ENCODE peak calls at places on chromosomes 3 and 15, in ten cellular contexts. One of them, this sample, is unnamed.
A peak's percentile ranks its signal among the peaks of the same experiment; 100 is the strongest.

GRCh38 chr3:188133219-188133618 is 20.7 kb upstream of the LPP start:
- DNase-seq in uterus: no peak
- DNase-seq in keratinocyte: no peak
- DNase-seq in HCT116: no peak
- DNase-seq in astrocyte: peak; percentile 89
- DNase-seq in bronchial epithelial cell: peak; percentile 36
- DNase-seq in AG04449: no peak
- DNase-seq in NT2/D1: no peak
- DNase-seq in CD8-positive, alpha-beta T cell: no peak
- DNase-seq in endothelial cell of umbilical vein: no peak
- DNase-seq in this sample: no peak

GRCh38 chr15:79171320-79172031 is 80.9 kb upstream of the RASGRF1 start:
- DNase-seq in uterus: no peak
- DNase-seq in keratinocyte: no peak
- DNase-seq in HCT116: no peak
- DNase-seq in astrocyte: no peak
- DNase-seq in bronchial epithelial cell: no peak
- DNase-seq in AG04449: no peak
- DNase-seq in NT2/D1: no peak
- DNase-seq in CD8-positive, alpha-beta T cell: no peak
- DNase-seq in endothelial cell of umbilical vein: no peak
- DNase-seq in this sample: no peak

GRCh38 chr3:167870743-167871142 is 135.2 kb downstream of the SERPINI1 start:
- DNase-seq in uterus: no peak
- DNase-seq in keratinocyte: no peak
- DNase-seq in HCT116: no peak
- DNase-seq in astrocyte: no peak
- DNase-seq in bronchial epithelial cell: no peak
- DNase-seq in AG04449: no peak
- DNase-seq in NT2/D1: no peak
- DNase-seq in CD8-positive, alpha-beta T cell: no peak
- DNase-seq in endothelial cell of umbilical vein: no peak
- DNase-seq in this sample: no peak

GRCh38 chr15:30924353-30924752 is 20.6 kb downstream of the FAN1 start:
- DNase-seq in uterus: no peak
- DNase-seq in keratinocyte: no peak
- DNase-seq in HCT116: no peak
- DNase-seq in astrocyte: peak; percentile 89
- DNase-seq in bronchial epithelial cell: no peak
- DNase-seq in AG04449: peak; percentile 62
- DNase-seq in NT2/D1: no peak
- DNase-seq in CD8-positive, alpha-beta T cell: no peak
- DNase-seq in endothelial cell of umbilical vein: no peak
- DNase-seq in this sample: no peak

GRCh38 chr3:111668912-111669488 is 73.9 kb upstream of the ZBED2 start:
- DNase-seq in uterus: no peak
- DNase-seq in keratinocyte: no peak
- DNase-seq in HCT116: peak; percentile 47
- DNase-seq in astrocyte: peak; percentile 61
- DNase-seq in bronchial epithelial cell: peak; percentile 67
- DNase-seq in AG04449: no peak
- DNase-seq in NT2/D1: no peak
- DNase-seq in CD8-positive, alpha-beta T cell: no peak
- DNase-seq in endothelial cell of umbilical vein: peak; percentile 63
- DNase-seq in this sample: peak; percentile 50

GRCh38 chr3:129116482-129116946 is 5.1 kb downstream of the RAB43 start:
- DNase-seq in uterus: no peak
- DNase-seq in keratinocyte: no peak
- DNase-seq in HCT116: no peak
- DNase-seq in astrocyte: no peak
- DNase-seq in bronchial epithelial cell: no peak
- DNase-seq in AG04449: no peak
- DNase-seq in NT2/D1: no peak
- DNase-seq in CD8-positive, alpha-beta T cell: no peak
- DNase-seq in endothelial cell of umbilical vein: peak; percentile 49
- DNase-seq in this sample: no peak

GRCh38 chr15:35979608-35980007 is 433.6 kb upstream of the DPH6 start:
- DNase-seq in uterus: no peak
- DNase-seq in keratinocyte: no peak
- DNase-seq in HCT116: no peak
- DNase-seq in astrocyte: peak; percentile 22
- DNase-seq in bronchial epithelial cell: no peak
- DNase-seq in AG04449: no peak
- DNase-seq in NT2/D1: no peak
- DNase-seq in CD8-positive, alpha-beta T cell: no peak
- DNase-seq in endothelial cell of umbilical vein: no peak
- DNase-seq in this sample: no peak

GRCh38 chr3:131895766-131896165 is 139.0 kb downstream of the CPNE4 start:
- DNase-seq in uterus: no peak
- DNase-seq in keratinocyte: no peak
- DNase-seq in HCT116: no peak
- DNase-seq in astrocyte: no peak
- DNase-seq in bronchial epithelial cell: no peak
- DNase-seq in AG04449: no peak
- DNase-seq in NT2/D1: no peak
- DNase-seq in CD8-positive, alpha-beta T cell: no peak
- DNase-seq in endothelial cell of umbilical vein: no peak
- DNase-seq in this sample: no peak

GRCh38 chr3:191261304-191261638 is 62.2 kb downstream of the OSTN start:
- DNase-seq in uterus: no peak
- DNase-seq in keratinocyte: no peak
- DNase-seq in HCT116: no peak
- DNase-seq in astrocyte: no peak
- DNase-seq in bronchial epithelial cell: no peak
- DNase-seq in AG04449: no peak
- DNase-seq in NT2/D1: no peak
- DNase-seq in CD8-positive, alpha-beta T cell: no peak
- DNase-seq in endothelial cell of umbilical vein: no peak
- DNase-seq in this sample: no peak

GRCh38 chr3:191262650-191263049 is 63.6 kb downstream of the OSTN start:
- DNase-seq in uterus: no peak
- DNase-seq in keratinocyte: no peak
- DNase-seq in HCT116: no peak
- DNase-seq in astrocyte: no peak
- DNase-seq in bronchial epithelial cell: no peak
- DNase-seq in AG04449: no peak
- DNase-seq in NT2/D1: no peak
- DNase-seq in CD8-positive, alpha-beta T cell: no peak
- DNase-seq in endothelial cell of umbilical vein: no peak
- DNase-seq in this sample: no peak

GRCh38 chr3:191260431-191261303 is 61.6 kb downstream of the OSTN start:
- DNase-seq in uterus: no peak
- DNase-seq in keratinocyte: no peak
- DNase-seq in HCT116: no peak
- DNase-seq in astrocyte: no peak
- DNase-seq in bronchial epithelial cell: no peak
- DNase-seq in AG04449: no peak
- DNase-seq in NT2/D1: no peak
- DNase-seq in CD8-positive, alpha-beta T cell: no peak
- DNase-seq in endothelial cell of umbilical vein: no peak
- DNase-seq in this sample: no peak

GRCh38 chr3:191263365-191263764 is 64.3 kb downstream of the OSTN start:
- DNase-seq in uterus: no peak
- DNase-seq in keratinocyte: no peak
- DNase-seq in HCT116: no peak
- DNase-seq in astrocyte: no peak
- DNase-seq in bronchial epithelial cell: no peak
- DNase-seq in AG04449: no peak
- DNase-seq in NT2/D1: no peak
- DNase-seq in CD8-positive, alpha-beta T cell: no peak
- DNase-seq in endothelial cell of umbilical vein: no peak
- DNase-seq in this sample: no peak

GRCh38 chr3:191263850-191264249 is 64.8 kb downstream of the OSTN start:
- DNase-seq in uterus: no peak
- DNase-seq in keratinocyte: no peak
- DNase-seq in HCT116: no peak
- DNase-seq in astrocyte: no peak
- DNase-seq in bronchial epithelial cell: no peak
- DNase-seq in AG04449: no peak
- DNase-seq in NT2/D1: no peak
- DNase-seq in CD8-positive, alpha-beta T cell: no peak
- DNase-seq in endothelial cell of umbilical vein: no peak
- DNase-seq in this sample: no peak
- H3K4me3 ChIP-seq in uterus: no peak overlapping the region
- H3K4me3 ChIP-seq in keratinocyte: no peak overlapping the region
- H3K4me3 ChIP-seq in HCT116: no peak overlapping the region
- H3K4me3 ChIP-seq in astrocyte: no peak overlapping the region
- H3K4me3 ChIP-seq in bronchial epithelial cell: no peak overlapping the region
- H3K4me3 ChIP-seq in AG04449: no peak overlapping the region
- H3K4me3 ChIP-seq in NT2/D1: no peak overlapping the region
- H3K4me3 ChIP-seq in CD8-positive, alpha-beta T cell: no peak overlapping the region
- H3K4me3 ChIP-seq in endothelial cell of umbilical vein: no peak overlapping the region
- H3K4me3 ChIP-seq in this sample: no peak overlapping the region

GRCh38 chr15:34757262-34757661 is 2.5 kb upstream of the GJD2 start:
- DNase-seq in uterus: no peak
- DNase-seq in keratinocyte: no peak
- DNase-seq in HCT116: no peak
- DNase-seq in astrocyte: no peak
- DNase-seq in bronchial epithelial cell: no peak
- DNase-seq in AG04449: no peak
- DNase-seq in NT2/D1: no peak
- DNase-seq in CD8-positive, alpha-beta T cell: no peak
- DNase-seq in endothelial cell of umbilical vein: no peak
- DNase-seq in this sample: no peak

GRCh38 chr15:34755419-34755773 is 598 bp upstream of the GJD2 start:
- DNase-seq in uterus: no peak
- DNase-seq in keratinocyte: no peak
- DNase-seq in HCT116: no peak
- DNase-seq in astrocyte: no peak
- DNase-seq in bronchial epithelial cell: no peak
- DNase-seq in AG04449: no peak
- DNase-seq in NT2/D1: no peak
- DNase-seq in CD8-positive, alpha-beta T cell: no peak
- DNase-seq in endothelial cell of umbilical vein: no peak
- DNase-seq in this sample: no peak

GRCh38 chr15:34759992-34760391 is 5.2 kb upstream of the GJD2 start:
- DNase-seq in uterus: no peak
- DNase-seq in keratinocyte: no peak
- DNase-seq in HCT116: no peak
- DNase-seq in astrocyte: no peak
- DNase-seq in bronchial epithelial cell: no peak
- DNase-seq in AG04449: no peak
- DNase-seq in NT2/D1: no peak
- DNase-seq in CD8-positive, alpha-beta T cell: no peak
- DNase-seq in endothelial cell of umbilical vein: no peak
- DNase-seq in this sample: no peak

GRCh38 chr15:34760909-34761308 is 6.1 kb upstream of the GJD2 start:
- DNase-seq in uterus: no peak
- DNase-seq in keratinocyte: no peak
- DNase-seq in HCT116: no peak
- DNase-seq in astrocyte: no peak
- DNase-seq in bronchial epithelial cell: no peak
- DNase-seq in AG04449: no peak
- DNase-seq in NT2/D1: no peak
- DNase-seq in CD8-positive, alpha-beta T cell: no peak
- DNase-seq in endothelial cell of umbilical vein: no peak
- DNase-seq in this sample: no peak

DNA sequence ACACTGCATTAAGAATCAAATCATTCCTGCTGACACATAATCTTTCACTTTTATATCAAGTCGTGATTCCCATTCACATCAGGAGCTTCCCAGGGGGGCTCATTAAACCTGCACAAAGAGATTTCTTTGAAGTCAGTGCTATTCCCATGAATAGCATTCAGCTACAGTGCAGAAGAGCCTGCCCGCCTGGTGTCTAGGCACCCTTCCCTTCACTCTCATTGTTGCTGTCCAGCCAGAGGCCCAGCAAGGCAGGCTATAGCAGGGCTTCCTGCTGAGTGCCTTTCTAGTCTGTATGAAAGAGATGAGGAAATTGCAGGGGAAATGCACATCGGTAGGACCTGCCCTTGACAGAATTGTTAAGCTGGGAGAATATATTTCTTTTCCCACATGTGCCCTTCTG is 4.5 kb upstream of the GJD2 start:
- DNase-seq in uterus: no peak
- DNase-seq in keratinocyte: no peak
- DNase-seq in HCT116: no peak
- DNase-seq in astrocyte: no peak
- DNase-seq in bronchial epithelial cell: no peak
- DNase-seq in AG04449: no peak
- DNase-seq in NT2/D1: no peak
- DNase-seq in CD8-positive, alpha-beta T cell: no peak
- DNase-seq in endothelial cell of umbilical vein: no peak
- DNase-seq in this sample: no peak
- H3K4me3 ChIP-seq in uterus: no peak overlapping the region
- H3K4me3 ChIP-seq in keratinocyte: no peak overlapping the region
- H3K4me3 ChIP-seq in HCT116: no peak overlapping the region
- H3K4me3 ChIP-seq in astrocyte: no peak overlapping the region
- H3K4me3 ChIP-seq in bronchial epithelial cell: no peak overlapping the region
- H3K4me3 ChIP-seq in AG04449: no peak overlapping the region
- H3K4me3 ChIP-seq in NT2/D1: no peak overlapping the region
- H3K4me3 ChIP-seq in CD8-positive, alpha-beta T cell: no peak overlapping the region
- H3K4me3 ChIP-seq in endothelial cell of umbilical vein: no peak overlapping the region
- H3K4me3 ChIP-seq in this sample: no peak overlapping the region

GRCh38 chr15:76901965-76902364 is 3.2 kb downstream of the SCAPER start:
- DNase-seq in uterus: no peak
- DNase-seq in keratinocyte: no peak
- DNase-seq in HCT116: no peak
- DNase-seq in astrocyte: no peak
- DNase-seq in bronchial epithelial cell: no peak
- DNase-seq in AG04449: no peak
- DNase-seq in NT2/D1: no peak
- DNase-seq in CD8-positive, alpha-beta T cell: no peak
- DNase-seq in endothelial cell of umbilical vein: no peak
- DNase-seq in this sample: no peak

GRCh38 chr15:76904461-76905012 is 603 bp downstream of the SCAPER start:
- DNase-seq in uterus: peak; percentile 31
- DNase-seq in keratinocyte: no peak
- DNase-seq in HCT116: no peak
- DNase-seq in astrocyte: no peak
- DNase-seq in bronchial epithelial cell: peak; percentile 36
- DNase-seq in AG04449: no peak
- DNase-seq in NT2/D1: no peak
- DNase-seq in CD8-positive, alpha-beta T cell: peak; percentile 3
- DNase-seq in endothelial cell of umbilical vein: peak; percentile 42
- DNase-seq in this sample: no peak

GRCh38 chr15:76905013-76905839 is at the start of gene SCAPER:
- DNase-seq in uterus: peak; percentile 90
- DNase-seq in keratinocyte: peak; percentile 17
- DNase-seq in HCT116: peak; percentile 74
- DNase-seq in astrocyte: peak; percentile 73
- DNase-seq in bronchial epithelial cell: peak; percentile 77
- DNase-seq in AG04449: no peak
- DNase-seq in NT2/D1: peak; percentile 91
- DNase-seq in CD8-positive, alpha-beta T cell: peak; percentile 92
- DNase-seq in endothelial cell of umbilical vein: peak; percentile 92
- DNase-seq in this sample: peak; percentile 49

GRCh38 chr15:76905855-76906254 is 715 bp upstream of the SCAPER start:
- DNase-seq in uterus: no peak
- DNase-seq in keratinocyte: no peak
- DNase-seq in HCT116: no peak
- DNase-seq in astrocyte: no peak
- DNase-seq in bronchial epithelial cell: no peak
- DNase-seq in AG04449: no peak
- DNase-seq in NT2/D1: no peak
- DNase-seq in CD8-positive, alpha-beta T cell: no peak
- DNase-seq in endothelial cell of umbilical vein: no peak
- DNase-seq in this sample: no peak

DNA sequence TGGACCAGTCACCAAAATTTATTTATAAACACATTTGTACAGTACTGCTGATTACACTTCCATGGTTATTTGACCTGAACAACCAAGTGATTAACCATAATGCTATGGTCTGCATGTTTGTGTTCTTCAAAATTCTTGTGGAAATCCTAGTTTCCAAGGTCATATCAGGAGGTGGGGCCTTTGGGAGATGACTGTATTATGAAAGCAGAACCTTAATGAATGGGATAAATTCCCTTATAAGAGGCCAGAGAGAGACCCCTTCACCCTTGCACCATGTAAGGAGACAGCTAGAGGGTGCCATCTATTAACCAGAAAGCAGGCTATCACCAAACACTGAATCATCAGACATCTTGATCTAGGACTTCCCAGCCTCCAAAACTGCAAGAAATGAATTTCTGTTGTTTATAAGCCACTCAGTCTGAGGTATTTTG is 1.9 kb downstream of the SCAPER start:
- DNase-seq in uterus: no peak
- DNase-seq in keratinocyte: no peak
- DNase-seq in HCT116: peak; percentile 12
- DNase-seq in astrocyte: peak; percentile 53
- DNase-seq in bronchial epithelial cell: peak; percentile 28
- DNase-seq in AG04449: no peak
- DNase-seq in NT2/D1: no peak
- DNase-seq in CD8-positive, alpha-beta T cell: no peak
- DNase-seq in endothelial cell of umbilical vein: peak; percentile 23
- DNase-seq in this sample: no peak
- H3K4me3 ChIP-seq in uterus: no peak overlapping the region
- H3K4me3 ChIP-seq in keratinocyte: no peak overlapping the region
- H3K4me3 ChIP-seq in HCT116: no peak overlapping the region
- H3K4me3 ChIP-seq in astrocyte: no peak overlapping the region
- H3K4me3 ChIP-seq in bronchial epithelial cell: no peak overlapping the region
- H3K4me3 ChIP-seq in AG04449: no peak overlapping the region
- H3K4me3 ChIP-seq in NT2/D1: no peak overlapping the region
- H3K4me3 ChIP-seq in CD8-positive, alpha-beta T cell: no peak overlapping the region
- H3K4me3 ChIP-seq in endothelial cell of umbilical vein: no peak overlapping the region
- H3K4me3 ChIP-seq in this sample: no peak overlapping the region

GRCh38 chr3:144129536-144130214 is 158.1 kb downstream of the DIPK2A start:
- DNase-seq in uterus: no peak
- DNase-seq in keratinocyte: no peak
- DNase-seq in HCT116: no peak
- DNase-seq in astrocyte: no peak
- DNase-seq in bronchial epithelial cell: peak; percentile 28
- DNase-seq in AG04449: no peak
- DNase-seq in NT2/D1: no peak
- DNase-seq in CD8-positive, alpha-beta T cell: no peak
- DNase-seq in endothelial cell of umbilical vein: no peak
- DNase-seq in this sample: peak; percentile 14

GRCh38 chr3:144127014-144127413 is 155.4 kb downstream of the DIPK2A start:
- DNase-seq in uterus: no peak
- DNase-seq in keratinocyte: no peak
- DNase-seq in HCT116: no peak
- DNase-seq in astrocyte: peak; percentile 8
- DNase-seq in bronchial epithelial cell: no peak
- DNase-seq in AG04449: no peak
- DNase-seq in NT2/D1: no peak
- DNase-seq in CD8-positive, alpha-beta T cell: no peak
- DNase-seq in endothelial cell of umbilical vein: no peak
- DNase-seq in this sample: no peak

GRCh38 chr3:144127700-144128099 is 156.1 kb downstream of the DIPK2A start:
- DNase-seq in uterus: no peak
- DNase-seq in keratinocyte: no peak
- DNase-seq in HCT116: no peak
- DNase-seq in astrocyte: no peak
- DNase-seq in bronchial epithelial cell: peak; percentile 93
- DNase-seq in AG04449: no peak
- DNase-seq in NT2/D1: no peak
- DNase-seq in CD8-positive, alpha-beta T cell: no peak
- DNase-seq in endothelial cell of umbilical vein: no peak
- DNase-seq in this sample: no peak

DNA sequence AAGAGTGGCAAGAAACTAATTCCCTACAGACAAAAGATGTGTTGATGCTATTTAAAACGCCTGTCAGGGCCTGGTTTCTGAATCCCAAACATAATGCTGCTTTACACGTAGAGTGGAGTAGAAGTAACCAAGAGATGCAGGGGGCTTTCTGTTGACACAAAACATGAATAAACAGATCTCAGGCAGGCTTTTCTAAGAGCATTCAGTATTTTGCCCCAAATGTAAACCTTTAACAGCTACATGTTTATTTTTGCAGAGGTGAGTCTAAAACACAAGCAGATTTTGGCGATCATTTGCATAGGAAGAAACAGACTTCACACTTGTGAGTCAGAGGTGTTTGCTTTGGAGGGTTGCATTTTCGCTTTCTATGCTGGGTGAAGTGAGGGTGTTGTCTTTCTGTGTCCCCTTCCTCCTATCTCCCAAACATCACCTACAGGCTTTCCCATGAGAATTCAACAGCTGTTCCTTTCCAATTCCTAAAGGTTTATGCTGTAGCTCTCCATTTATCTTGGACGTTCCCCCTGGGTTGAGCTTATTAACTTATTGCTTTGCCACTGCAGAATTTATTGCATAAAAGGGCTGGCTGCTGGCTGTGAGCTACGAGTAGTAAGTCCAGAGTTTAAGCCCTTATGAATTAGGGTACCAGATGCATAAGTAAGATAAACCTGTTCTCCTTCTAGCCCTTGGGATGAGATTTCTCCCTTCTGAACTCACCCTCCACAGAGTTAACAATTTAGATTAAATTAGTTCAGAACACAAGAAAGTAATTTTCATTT is 156.7 kb downstream of the DIPK2A start:
- DNase-seq in uterus: no peak
- DNase-seq in keratinocyte: no peak
- DNase-seq in HCT116: no peak
- DNase-seq in astrocyte: no peak
- DNase-seq in bronchial epithelial cell: peak; percentile 53
- DNase-seq in AG04449: no peak
- DNase-seq in NT2/D1: no peak
- DNase-seq in CD8-positive, alpha-beta T cell: no peak
- DNase-seq in endothelial cell of umbilical vein: no peak
- DNase-seq in this sample: no peak
- H3K4me3 ChIP-seq in uterus: no peak overlapping the region
- H3K4me3 ChIP-seq in keratinocyte: no peak overlapping the region
- H3K4me3 ChIP-seq in HCT116: no peak overlapping the region
- H3K4me3 ChIP-seq in astrocyte: no peak overlapping the region
- H3K4me3 ChIP-seq in bronchial epithelial cell: no peak overlapping the region
- H3K4me3 ChIP-seq in AG04449: no peak overlapping the region
- H3K4me3 ChIP-seq in NT2/D1: no peak overlapping the region
- H3K4me3 ChIP-seq in CD8-positive, alpha-beta T cell: no peak overlapping the region
- H3K4me3 ChIP-seq in endothelial cell of umbilical vein: no peak overlapping the region
- H3K4me3 ChIP-seq in this sample: no peak overlapping the region

This sample was measured in HFF-Myc.